ENCODE peak calls at places on chromosomes 13 and 19, in eight cellular contexts. E, G, L, R, T, P, O and N are unnamed samples.

GRCh38 chr13:100300708-100301107 is 211.8 kb downstream of the PCCA start:
- DNase-seq in E (no peak), G (no peak), T (no peak), L (no peak), R (no peak), O (no peak), P (no peak), N (no peak)

GRCh38 chr19:44735011-44735410 is 13.5 kb upstream of the BCL3 start:
- DNase-seq in E (no peak), T (no peak), O (no peak), L (no peak), P (no peak), G (no peak), R (no peak), N (no peak)

GRCh38 chr13:20547479-20547908 is 19.5 kb upstream of the IFT88 start:
- DNase-seq in G (no peak), E (no peak), R (no peak), P (no peak), O (no peak), T (no peak), L (no peak), N (no peak)

GRCh38 chr13:51318015-51318414 is 21.5 kb upstream of the SERPINE3 start:
- DNase-seq in G (no peak), T (no peak), E (peak; percentile 41), L (no peak), P (no peak), O (no peak), R (no peak), N (no peak)

GRCh38 chr19:48994035-48994386 is 324 bp downstream of the RUVBL2 start:
- DNase-seq in P (no peak), G (no peak), O (no peak), R (no peak), L (no peak), E (no peak), T (no peak), N (no peak)

GRCh38 chr13:84651288-84651687 is 769.0 kb upstream of the SLITRK1 start:
- DNase-seq in R (no peak), E (peak; percentile 94), L (no peak), T (peak; percentile 5), G (no peak), P (no peak), O (no peak), N (no peak)

GRCh38 chr13:48110930-48111721 is 16.2 kb upstream of the MED4 start:
- DNase-seq in O (peak; percentile 93), T (peak; percentile 31), E (no peak), R (no peak), G (no peak), P (no peak), L (no peak), N (no peak)

GRCh38 chr13:99553033-99553432 is 51.8 kb downstream of the TM9SF2 start:
- DNase-seq in L (peak; percentile 58), T (no peak), E (no peak), R (no peak), G (no peak), O (no peak), P (no peak), N (no peak)

GRCh38 chr19:18477042-18477760 is 39.3 kb upstream of the ISYNA1 start:
- DNase-seq in T (peak; percentile 48), E (no peak), R (no peak), L (no peak), P (no peak), O (no peak), G (no peak), N (peak; percentile 25)

GRCh38 chr19:19026299-19026971 is 6.9 kb downstream of the SUGP2 start:
- DNase-seq in P (no peak), E (peak; percentile 33), L (no peak), R (no peak), T (peak; percentile 20), G (peak; percentile 26), O (peak; percentile 49), N (no peak)

GRCh38 chr19:13669780-13670355 is 94.5 kb upstream of the MRI1 start:
- DNase-seq in T (no peak), R (no peak), P (no peak), E (no peak), G (no peak), L (no peak), O (peak; percentile 43), N (no peak)

GRCh38 chr19:15091918-15092753 is 10.1 kb downstream of the OR1I1 start:
- DNase-seq in E (peak; percentile 76), O (peak; percentile 66), L (no peak), T (peak; percentile 77), P (no peak), G (no peak), R (peak; percentile 48), N (peak; percentile 37)

GRCh38 chr19:51016798-51017683 is 2.5 kb downstream of the KLK10 start:
- DNase-seq in T (peak; percentile 90), O (peak; percentile 87), E (peak; percentile 36), L (peak; percentile 77), G (no peak), P (no peak), R (no peak), N (no peak)

GRCh38 chr19:6528544-6529121 is 2.2 kb upstream of the TNFSF9 start:
- DNase-seq in P (no peak), G (peak; percentile 70), O (peak; percentile 46), R (peak; percentile 38), E (no peak), T (peak; percentile 46), L (no peak), N (no peak)

GRCh38 chr13:102707465-102707864 is 12.6 kb upstream of the METTL21C start:
- DNase-seq in R (no peak), G (no peak), P (peak; percentile 96), E (peak; percentile 91), L (no peak), T (no peak), O (no peak), N (no peak)

GRCh38 chr19:18437481-18438330 is at the start of gene ISYNA1:
- DNase-seq in O (peak; percentile 82), L (peak; percentile 62), R (peak; percentile 62), P (no peak), T (peak; percentile 75), G (no peak), E (no peak), N (peak; percentile 55)

GRCh38 chr19:30020189-30020588 is 78.2 kb downstream of the URI1 start:
- DNase-seq in O (no peak), G (no peak), L (no peak), E (no peak), P (no peak), R (no peak), T (no peak), N (no peak)
- H3K4me3 ChIP-seq in O (no peak overlapping the region), G (no peak overlapping the region), L (no peak overlapping the region), E (no peak overlapping the region), P (no peak overlapping the region), R (no peak overlapping the region), T (no peak overlapping the region), N (no peak overlapping the region)

GRCh38 chr13:78603240-78603947 is at the start of gene POU4F1:
- DNase-seq in T (peak; percentile 88), E (peak; percentile 30), G (no peak), L (no peak), O (peak; percentile 88), R (no peak), P (no peak), N (peak; percentile 26)
- H3K4me3 ChIP-seq in T (peak within 1 kb of the TSS; percentile 23), E (no peak within 1 kb of the TSS), G (peak within 1 kb of the TSS; percentile 35), L (peak within 1 kb of the TSS; percentile 59), O (peak within 1 kb of the TSS; percentile 42), R (no peak within 1 kb of the TSS), P (no peak within 1 kb of the TSS), N (peak within 1 kb of the TSS; percentile 31)

GRCh38 chr19:35816846-35817245 is 4.2 kb upstream of the PRODH2 start:
- DNase-seq in R (no peak), T (no peak), G (no peak), P (no peak), E (no peak), O (no peak), L (no peak), N (no peak)

GRCh38 chr19:35818445-35818844 is 5.8 kb upstream of the PRODH2 start:
- DNase-seq in G (no peak), L (no peak), E (no peak), T (no peak), R (no peak), O (no peak), P (no peak), N (no peak)

GRCh38 chr19:35824150-35824549 is 11.5 kb upstream of the PRODH2 start:
- DNase-seq in O (no peak), R (no peak), T (no peak), E (no peak), L (no peak), G (no peak), P (no peak), N (no peak)

DNA sequence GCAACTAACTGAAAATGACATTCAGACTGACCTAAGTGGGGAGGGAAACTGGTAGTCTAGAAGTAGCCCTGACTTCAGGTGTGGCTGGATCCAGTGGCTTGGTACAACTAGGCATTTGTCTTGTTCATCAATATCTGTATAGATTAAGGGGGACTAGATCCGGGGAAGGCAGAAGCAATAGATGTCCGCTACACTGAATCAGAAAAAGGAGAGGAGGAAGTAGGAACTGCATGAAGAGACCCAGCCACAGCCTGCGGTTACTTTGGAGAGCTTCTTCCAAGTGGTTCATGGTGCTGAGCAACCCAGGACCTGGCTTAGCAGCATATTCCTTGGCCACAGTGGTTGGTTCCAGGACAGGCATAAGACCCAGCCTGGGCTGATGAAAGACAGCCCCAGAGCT is 9.9 kb upstream of the PRODH2 start:
- DNase-seq in O (no peak), T (no peak), L (no peak), R (no peak), G (no peak), E (no peak), P (no peak), N (no peak)
- H3K4me3 ChIP-seq in O (no peak overlapping the region), T (no peak overlapping the region), L (no peak overlapping the region), R (no peak overlapping the region), G (no peak overlapping the region), E (no peak overlapping the region), P (no peak overlapping the region), N (no peak overlapping the region)

GRCh38 chr19:43474487-43474886 is 9.1 kb upstream of the LYPD3 start:
- DNase-seq in G (no peak), L (no peak), P (no peak), R (no peak), O (no peak), E (no peak), T (no peak), N (no peak)
- H3K4me3 ChIP-seq in G (peak overlapping the region; percentile 41), L (peak overlapping the region; percentile 40), P (no peak overlapping the region), R (no peak overlapping the region), O (no peak overlapping the region), E (no peak overlapping the region), T (no peak overlapping the region), N (no peak overlapping the region)

DNA sequence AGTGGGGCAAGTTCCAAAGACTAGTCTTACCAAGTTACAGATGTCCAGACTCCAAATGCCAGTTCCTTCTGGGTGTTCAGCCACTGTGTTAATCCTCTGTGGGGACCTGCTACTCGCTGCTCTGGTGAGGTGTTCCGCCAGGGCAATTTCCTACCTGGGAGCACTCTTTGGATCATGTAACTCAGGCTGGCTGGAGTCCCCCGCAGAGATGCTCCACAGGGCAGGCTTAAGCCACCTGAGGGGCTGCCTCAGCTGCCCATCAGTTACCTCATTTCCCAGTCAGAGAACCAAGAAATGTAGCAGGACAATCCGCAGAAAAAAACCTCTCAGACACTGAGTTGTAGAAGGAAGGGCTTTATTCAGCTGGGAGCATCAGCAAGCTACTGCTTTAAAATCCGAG is 133.8 kb downstream of the ZNF737 start:
- DNase-seq in G (no peak), L (no peak), E (no peak), P (no peak), R (no peak), T (no peak), O (no peak), N (no peak)
- H3K4me3 ChIP-seq in G (no peak overlapping the region), L (no peak overlapping the region), E (no peak overlapping the region), P (no peak overlapping the region), R (no peak overlapping the region), T (no peak overlapping the region), O (no peak overlapping the region), N (no peak overlapping the region)

GRCh38 chr19:55166530-55167268 is at the start of gene DNAAF3:
- DNase-seq in L (peak; percentile 95), G (peak; percentile 78), T (peak; percentile 99), E (peak; percentile 96), O (peak; percentile 98), P (peak; percentile 86), R (peak; percentile 97), N (peak; percentile 30)
- H3K4me3 ChIP-seq in L (peak within 1 kb of the TSS; percentile 57), G (no peak within 1 kb of the TSS), T (peak within 1 kb of the TSS; percentile 48), E (peak within 1 kb of the TSS; percentile 56), O (peak within 1 kb of the TSS; percentile 51), P (peak within 1 kb of the TSS; percentile 76), R (no peak within 1 kb of the TSS), N (peak within 1 kb of the TSS; percentile 11)